ENCODE peak calls at places on chromosomes 4 and X, in eight cellular contexts. One of them, this sample, is unnamed.

GRCh38 chr4:4995103-4995761 is 24.0 kb downstream of the CYTL1 start:
- DNase-seq in HepG2: peak; percentile 54
- DNase-seq in pancreas: peak; percentile 40
- DNase-seq in PC-9: peak; percentile 40
- DNase-seq in astrocyte of the cerebellum: no peak
- DNase-seq in cardiac fibroblast: peak; percentile 69
- DNase-seq in suprapubic skin: peak; percentile 81
- DNase-seq in psoas muscle: peak; percentile 72
- DNase-seq in this sample: no peak

GRCh38 chr4:127479031-127479622 is 153.6 kb upstream of the INTU start:
- DNase-seq in suprapubic skin: no peak
- DNase-seq in cardiac fibroblast: peak; percentile 61
- DNase-seq in astrocyte of the cerebellum: peak; percentile 48
- DNase-seq in pancreas: no peak
- DNase-seq in HepG2: peak; percentile 5
- DNase-seq in PC-9: no peak
- DNase-seq in psoas muscle: no peak
- DNase-seq in this sample: no peak

GRCh38 chr4:176726803-176727202 is 65.9 kb downstream of the VEGFC start:
- DNase-seq in PC-9: no peak
- DNase-seq in psoas muscle: no peak
- DNase-seq in HepG2: no peak
- DNase-seq in pancreas: no peak
- DNase-seq in astrocyte of the cerebellum: no peak
- DNase-seq in cardiac fibroblast: peak; percentile 41
- DNase-seq in suprapubic skin: no peak
- DNase-seq in this sample: no peak

GRCh38 chrX:119655125-119655524 is 37.8 kb downstream of the SEPTIN6 start:
- DNase-seq in PC-9: peak; percentile 7
- DNase-seq in psoas muscle: peak; percentile 29
- DNase-seq in HepG2: no peak
- DNase-seq in astrocyte of the cerebellum: peak; percentile 13
- DNase-seq in pancreas: no peak
- DNase-seq in suprapubic skin: no peak
- DNase-seq in cardiac fibroblast: peak; percentile 96
- DNase-seq in this sample: peak; percentile 35

GRCh38 chr4:98641393-98641792 is 17.0 kb downstream of the TSPAN5 start:
- DNase-seq in PC-9: no peak
- DNase-seq in psoas muscle: no peak
- DNase-seq in cardiac fibroblast: no peak
- DNase-seq in pancreas: no peak
- DNase-seq in HepG2: no peak
- DNase-seq in astrocyte of the cerebellum: no peak
- DNase-seq in suprapubic skin: no peak
- DNase-seq in this sample: no peak

GRCh38 chrX:107731831-107732502 is 43.6 kb downstream of the TSC22D3 start:
- DNase-seq in HepG2: no peak
- DNase-seq in psoas muscle: peak; percentile 87
- DNase-seq in cardiac fibroblast: peak; percentile 91
- DNase-seq in pancreas: peak; percentile 93
- DNase-seq in PC-9: peak; percentile 93
- DNase-seq in astrocyte of the cerebellum: peak; percentile 34
- DNase-seq in suprapubic skin: peak; percentile 85
- DNase-seq in this sample: no peak

GRCh38 chrX:12089740-12090139 is 48.5 kb upstream of the FRMPD4 start:
- DNase-seq in psoas muscle: no peak
- DNase-seq in HepG2: no peak
- DNase-seq in suprapubic skin: no peak
- DNase-seq in pancreas: no peak
- DNase-seq in astrocyte of the cerebellum: no peak
- DNase-seq in PC-9: no peak
- DNase-seq in cardiac fibroblast: no peak
- DNase-seq in this sample: no peak

GRCh38 chr4:150976478-150977118 is 38.5 kb downstream of the LRBA start:
- DNase-seq in suprapubic skin: no peak
- DNase-seq in astrocyte of the cerebellum: no peak
- DNase-seq in cardiac fibroblast: no peak
- DNase-seq in pancreas: no peak
- DNase-seq in HepG2: peak; percentile 53
- DNase-seq in psoas muscle: no peak
- DNase-seq in PC-9: no peak
- DNase-seq in this sample: no peak

GRCh38 chr4:17385403-17385802 is 126.5 kb downstream of the QDPR start:
- DNase-seq in psoas muscle: no peak
- DNase-seq in suprapubic skin: no peak
- DNase-seq in pancreas: no peak
- DNase-seq in astrocyte of the cerebellum: no peak
- DNase-seq in HepG2: no peak
- DNase-seq in PC-9: no peak
- DNase-seq in cardiac fibroblast: peak; percentile 45
- DNase-seq in this sample: no peak

GRCh38 chr4:169660929-169661328 is 40.6 kb downstream of the CLCN3 start:
- DNase-seq in pancreas: no peak
- DNase-seq in psoas muscle: no peak
- DNase-seq in HepG2: no peak
- DNase-seq in suprapubic skin: no peak
- DNase-seq in cardiac fibroblast: no peak
- DNase-seq in PC-9: no peak
- DNase-seq in astrocyte of the cerebellum: no peak
- DNase-seq in this sample: no peak

GRCh38 chrX:55119712-55120111 is 30.9 kb downstream of the PAGE2 start:
- DNase-seq in psoas muscle: no peak
- DNase-seq in astrocyte of the cerebellum: no peak
- DNase-seq in cardiac fibroblast: peak; percentile 21
- DNase-seq in PC-9: no peak
- DNase-seq in pancreas: no peak
- DNase-seq in suprapubic skin: no peak
- DNase-seq in HepG2: no peak
- DNase-seq in this sample: no peak

GRCh38 chr4:93791570-93792195 is 36.9 kb upstream of the ATOH1 start:
- DNase-seq in PC-9: peak; percentile 22
- DNase-seq in astrocyte of the cerebellum: peak; percentile 37
- DNase-seq in cardiac fibroblast: peak; percentile 65
- DNase-seq in psoas muscle: peak; percentile 17
- DNase-seq in HepG2: peak; percentile 50
- DNase-seq in suprapubic skin: no peak
- DNase-seq in pancreas: peak; percentile 28
- DNase-seq in this sample: peak; percentile 8

GRCh38 chr4:161937151-161937550 is 226.6 kb downstream of the FSTL5 start:
- DNase-seq in HepG2: no peak
- DNase-seq in astrocyte of the cerebellum: no peak
- DNase-seq in psoas muscle: no peak
- DNase-seq in suprapubic skin: no peak
- DNase-seq in cardiac fibroblast: no peak
- DNase-seq in PC-9: no peak
- DNase-seq in pancreas: no peak
- DNase-seq in this sample: no peak

GRCh38 chr4:80097395-80098177 is 24.6 kb upstream of the ANTXR2 start:
- DNase-seq in astrocyte of the cerebellum: peak; percentile 85
- DNase-seq in HepG2: no peak
- DNase-seq in PC-9: peak; percentile 0
- DNase-seq in suprapubic skin: peak; percentile 79
- DNase-seq in cardiac fibroblast: peak; percentile 79
- DNase-seq in psoas muscle: peak; percentile 30
- DNase-seq in pancreas: peak; percentile 6
- DNase-seq in this sample: peak; percentile 50

GRCh38 chr4:128288689-128289106 is 1.1 kb upstream of the PGRMC2 start:
- DNase-seq in psoas muscle: no peak
- DNase-seq in astrocyte of the cerebellum: no peak
- DNase-seq in HepG2: no peak
- DNase-seq in pancreas: no peak
- DNase-seq in cardiac fibroblast: peak; percentile 49
- DNase-seq in PC-9: no peak
- DNase-seq in suprapubic skin: no peak
- DNase-seq in this sample: no peak

GRCh38 chrX:362351-362750 is 24.4 kb downstream of the PPP2R3B start:
- DNase-seq in pancreas: no peak
- DNase-seq in HepG2: no peak
- DNase-seq in suprapubic skin: no peak
- DNase-seq in PC-9: no peak
- DNase-seq in cardiac fibroblast: no peak
- DNase-seq in psoas muscle: no peak
- DNase-seq in astrocyte of the cerebellum: no peak
- DNase-seq in this sample: no peak

GRCh38 chr4:168408620-168409019 is 71.7 kb downstream of the DDX60L start:
- DNase-seq in suprapubic skin: peak; percentile 75
- DNase-seq in astrocyte of the cerebellum: peak; percentile 96
- DNase-seq in HepG2: no peak
- DNase-seq in psoas muscle: peak; percentile 38
- DNase-seq in cardiac fibroblast: peak; percentile 93
- DNase-seq in PC-9: peak; percentile 10
- DNase-seq in pancreas: no peak
- DNase-seq in this sample: peak; percentile 93

DNA sequence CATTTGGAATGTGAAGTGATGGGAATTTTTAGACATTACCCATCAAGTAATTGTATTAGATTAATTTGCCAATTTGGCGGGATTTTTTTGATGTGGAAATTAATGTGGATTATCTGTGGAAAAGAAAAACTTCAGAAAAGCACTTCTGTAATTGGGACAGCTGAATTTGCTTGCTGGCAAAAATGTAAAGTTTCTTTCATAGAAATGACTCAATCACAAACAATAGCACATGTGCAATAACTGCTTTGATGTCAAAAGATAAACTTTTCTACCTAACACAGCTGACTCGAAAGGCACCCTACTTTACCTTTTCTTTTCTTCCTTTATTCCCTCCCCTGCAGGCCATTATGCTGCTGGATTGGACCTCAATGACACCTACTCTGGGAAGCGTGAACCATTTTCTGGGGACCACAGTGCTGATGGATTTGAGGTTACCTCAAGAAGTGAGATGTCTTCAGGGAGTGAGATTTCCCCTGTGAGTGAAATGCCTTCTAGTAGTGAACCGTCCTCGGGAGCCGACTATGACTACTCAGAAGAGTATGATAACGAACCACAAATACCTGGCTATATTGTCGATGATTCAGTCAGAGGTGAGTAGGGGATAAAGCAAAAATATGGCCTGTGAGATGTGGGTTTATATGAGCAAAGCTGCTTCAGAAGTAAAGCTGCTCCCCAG is 1.4 kb downstream of the AREG start:
- DNase-seq in HepG2: no peak
- DNase-seq in pancreas: no peak
- DNase-seq in suprapubic skin: no peak
- DNase-seq in cardiac fibroblast: no peak
- DNase-seq in PC-9: no peak
- DNase-seq in psoas muscle: no peak
- DNase-seq in astrocyte of the cerebellum: no peak
- DNase-seq in this sample: no peak
- H3K4me3 ChIP-seq in HepG2: no peak overlapping the region
- H3K4me3 ChIP-seq in pancreas: no peak overlapping the region
- H3K4me3 ChIP-seq in suprapubic skin: no peak overlapping the region
- H3K4me3 ChIP-seq in cardiac fibroblast: peak overlapping the region; percentile 45
- H3K4me3 ChIP-seq in PC-9: peak overlapping the region; percentile 41
- H3K4me3 ChIP-seq in psoas muscle: no peak overlapping the region
- H3K4me3 ChIP-seq in astrocyte of the cerebellum: no peak overlapping the region
- H3K4me3 ChIP-seq in this sample: no peak overlapping the region

GRCh38 chrX:134603806-134604700 is 54.2 kb downstream of the PLAC1 start:
- DNase-seq in suprapubic skin: no peak
- DNase-seq in HepG2: no peak
- DNase-seq in cardiac fibroblast: peak; percentile 93
- DNase-seq in astrocyte of the cerebellum: peak; percentile 73
- DNase-seq in PC-9: no peak
- DNase-seq in psoas muscle: peak; percentile 33
- DNase-seq in pancreas: no peak
- DNase-seq in this sample: peak; percentile 84
- TF ChIP-seq CTCF in suprapubic skin: peak; percentile 14
- TF ChIP-seq CTCF in HepG2: no peak
- TF ChIP-seq CTCF in cardiac fibroblast: peak; percentile 39
- TF ChIP-seq CTCF in astrocyte of the cerebellum: peak; percentile 40
- TF ChIP-seq CTCF in PC-9: peak; percentile 19
- TF ChIP-seq CTCF in psoas muscle: peak; percentile 13
- TF ChIP-seq CTCF in pancreas: no peak
- TF ChIP-seq CTCF in this sample: peak; percentile 33

DNA sequence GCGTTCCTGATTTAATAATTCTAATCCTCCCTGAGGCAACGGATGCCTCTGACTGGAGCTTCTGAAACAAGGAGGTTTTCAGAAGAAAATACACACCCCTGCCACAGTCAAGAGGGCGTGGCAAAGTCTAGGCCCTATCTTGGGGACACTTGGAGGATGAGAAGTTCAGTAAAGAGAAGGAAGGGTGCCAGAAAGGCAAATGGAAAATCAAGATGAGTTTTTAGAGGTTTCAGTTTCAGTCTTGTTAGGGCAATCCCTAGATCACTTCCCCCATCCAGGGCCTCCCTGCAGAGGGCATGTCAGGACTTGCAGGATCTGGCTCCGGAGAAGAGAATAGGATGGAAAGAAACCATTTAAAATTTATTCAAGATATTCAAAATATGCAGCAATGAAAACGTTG is 28.5 kb upstream of the FGF2 start:
- DNase-seq in PC-9: peak; percentile 67
- DNase-seq in psoas muscle: peak; percentile 23
- DNase-seq in suprapubic skin: no peak
- DNase-seq in cardiac fibroblast: peak; percentile 94
- DNase-seq in astrocyte of the cerebellum: peak; percentile 83
- DNase-seq in pancreas: no peak
- DNase-seq in HepG2: peak; percentile 13
- DNase-seq in this sample: peak; percentile 96
- H3K4me3 ChIP-seq in PC-9: no peak overlapping the region
- H3K4me3 ChIP-seq in psoas muscle: peak overlapping the region; percentile 13
- H3K4me3 ChIP-seq in suprapubic skin: peak overlapping the region; percentile 3
- H3K4me3 ChIP-seq in cardiac fibroblast: no peak overlapping the region
- H3K4me3 ChIP-seq in astrocyte of the cerebellum: no peak overlapping the region
- H3K4me3 ChIP-seq in pancreas: no peak overlapping the region
- H3K4me3 ChIP-seq in HepG2: no peak overlapping the region
- H3K4me3 ChIP-seq in this sample: no peak overlapping the region

DNA sequence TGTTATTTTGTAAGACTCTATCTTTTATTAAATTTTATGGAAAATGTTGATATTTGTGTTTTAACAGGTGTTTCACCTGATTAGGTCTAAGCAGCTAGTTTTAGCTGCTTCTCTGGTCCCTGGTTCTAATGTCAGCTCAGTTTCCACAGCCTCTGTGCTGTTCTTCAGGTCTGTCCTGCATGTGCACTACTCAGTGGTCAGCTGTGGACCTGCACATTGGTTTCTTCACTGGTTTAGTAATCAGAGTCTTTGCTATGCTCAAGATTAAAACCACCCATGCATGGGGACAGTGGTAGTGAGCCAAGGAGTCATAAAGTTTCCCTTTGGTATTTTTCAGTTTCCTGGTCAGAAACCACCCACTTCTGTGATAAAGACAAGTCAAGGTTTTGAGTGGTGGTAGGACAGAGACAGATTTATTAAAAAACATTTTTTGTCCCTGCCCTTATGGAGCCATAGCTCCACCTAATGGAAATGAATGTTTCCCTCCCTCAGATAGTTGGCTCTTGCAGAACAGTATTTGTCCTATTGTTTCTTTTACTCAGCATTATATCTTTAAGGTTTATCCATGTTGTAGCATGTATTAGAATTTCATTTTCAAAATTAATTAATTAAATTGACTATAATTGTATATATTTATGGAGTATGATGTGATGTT is 36.8 kb upstream of the VBP1 start:
- DNase-seq in pancreas: no peak
- DNase-seq in psoas muscle: no peak
- DNase-seq in PC-9: no peak
- DNase-seq in cardiac fibroblast: peak; percentile 4
- DNase-seq in astrocyte of the cerebellum: no peak
- DNase-seq in HepG2: no peak
- DNase-seq in suprapubic skin: no peak
- DNase-seq in this sample: no peak
- TF ChIP-seq CTCF in pancreas: no peak
- TF ChIP-seq CTCF in psoas muscle: no peak
- TF ChIP-seq CTCF in PC-9: peak; percentile 30
- TF ChIP-seq CTCF in cardiac fibroblast: no peak
- TF ChIP-seq CTCF in astrocyte of the cerebellum: no peak
- TF ChIP-seq CTCF in HepG2: peak; percentile 29
- TF ChIP-seq CTCF in suprapubic skin: no peak
- TF ChIP-seq CTCF in this sample: no peak

This sample was measured in AG09309.